ENCODE peak calls at places on chromosomes 6 and 20, in four cellular contexts. H is uterus, I is sigmoid colon, Z is stomach. C is an unnamed sample. For H3K4me1 and H3K27me3, the result is how much of the 10 kb centered on the place peaks cover.

GRCh38 chr6:15036690-15037245 is 209.1 kb upstream of the JARID2 start:
- DNase-seq in H (peak), I (no peak), Z (peak), C (peak)

GRCh38 chr6:112367655-112368054 is 20.5 kb downstream of the RFPL4B start:
- DNase-seq in Z (no peak), I (no peak), H (no peak), C (no peak)

GRCh38 chr6:28264834-28265401 is 2.0 kb upstream of the ZSCAN26 start:
- DNase-seq in H (no peak), Z (no peak), I (no peak), C (no peak)

GRCh38 chr6:53065266-53066058 is at the start of gene FBXO9:
- DNase-seq in H (peak), I (peak), Z (peak), C (peak)

GRCh38 chr6:42315991-42316378 is 98.3 kb upstream of the MRPS10 start:
- DNase-seq in I (no peak), Z (no peak), H (no peak), C (no peak)

GRCh38 chr6:100103194-100103593 is 109.2 kb upstream of the MCHR2 start:
- DNase-seq in Z (no peak), H (no peak), I (no peak), C (no peak)

GRCh38 chr6:131728296-131728939 is 17.6 kb upstream of the CTAGE9 start:
- DNase-seq in Z (no peak), H (no peak), I (no peak), C (no peak)

GRCh38 chr6:31247813-31248212 is 24.1 kb downstream of the HLA-C start:
- DNase-seq in H (no peak), I (no peak), Z (no peak), C (no peak)

GRCh38 chr20:10510216-10510615 is 75.1 kb downstream of the SLX4IP start:
- DNase-seq in H (no peak), Z (no peak), I (no peak), C (no peak)

GRCh38 chr6:2749972-2750600 is 636 bp downstream of the MYLK4 start:
- DNase-seq in Z (peak), I (no peak), H (peak), C (peak)

GRCh38 chr20:43915209-43916072 is 789 bp downstream of the TOX2 start:
- DNase-seq in H (no peak), I (no peak), Z (no peak), C (peak)

GRCh38 chr20:43917380-43917779 is 2.7 kb downstream of the TOX2 start:
- DNase-seq in Z (no peak), H (no peak), I (no peak), C (peak)

GRCh38 chr20:43916073-43916874 is 1.6 kb downstream of the TOX2 start:
- DNase-seq in H (no peak), Z (no peak), I (no peak), C (peak)

GRCh38 chr20:43914697-43915208 is at the start of gene TOX2:
- DNase-seq in Z (no peak), H (no peak), I (no peak), C (peak)

GRCh38 chr20:43916875-43917371 is 2.3 kb downstream of the TOX2 start:
- DNase-seq in H (no peak), I (no peak), Z (no peak), C (peak)
- H3K4me1 ChIP-seq in H (under half), I (under half), Z (under half), C (under half)

GRCh38 chr6:12077021-12077420 is 64.9 kb downstream of the HIVEP1 start:
- DNase-seq in H (no peak), Z (no peak), I (no peak), C (no peak)
- H3K27me3 ChIP-seq in H (under half), Z (under half), I (under half), C (under half)

GRCh38 chr20:35702824-35703695 is 3.9 kb downstream of the ROMO1 start:
- DNase-seq in I (no peak), Z (no peak), H (peak), C (no peak)
- TF ChIP-seq POLR2A in I (no peak), Z (no peak), H (no peak), C (no peak)

DNA sequence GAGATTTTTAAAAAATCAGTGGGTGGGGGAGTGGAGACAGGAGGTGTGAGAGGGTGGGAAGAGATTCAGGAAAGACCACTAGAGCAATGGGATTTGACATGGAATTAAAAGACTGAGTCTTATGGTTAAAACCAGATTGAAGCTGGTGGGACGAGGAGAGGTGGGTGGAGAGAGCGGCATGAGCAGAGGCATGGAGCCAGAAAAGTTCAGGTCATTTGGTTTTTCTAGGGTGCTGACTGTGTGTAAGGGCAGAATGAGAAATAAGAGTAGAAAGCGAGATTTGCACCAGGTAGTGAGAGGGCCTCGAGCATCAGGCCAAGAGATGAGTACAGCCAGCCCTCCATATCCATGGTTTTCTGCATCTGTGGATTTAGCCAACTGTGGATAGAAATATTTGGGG is 121.3 kb downstream of the TCP11 start:
- DNase-seq in Z (no peak), I (no peak), H (no peak), C (no peak)
- H3K4me1 ChIP-seq in Z (half or more), I (half or more), H (under half), C (half or more)

GRCh38 chr6:10384333-10384718 is 30.5 kb downstream of the TFAP2A start:
- DNase-seq in Z (no peak), H (no peak), I (no peak), C (no peak)

GRCh38 chr6:10385512-10386132 is 29.3 kb downstream of the TFAP2A start:
- DNase-seq in I (no peak), Z (no peak), H (no peak), C (no peak)

GRCh38 chr6:10386260-10386659 is 28.6 kb downstream of the TFAP2A start:
- DNase-seq in I (no peak), H (no peak), Z (no peak), C (no peak)

GRCh38 chr6:10384064-10384317 is 30.9 kb downstream of the TFAP2A start:
- DNase-seq in Z (no peak), H (no peak), I (no peak), C (no peak)

DNA sequence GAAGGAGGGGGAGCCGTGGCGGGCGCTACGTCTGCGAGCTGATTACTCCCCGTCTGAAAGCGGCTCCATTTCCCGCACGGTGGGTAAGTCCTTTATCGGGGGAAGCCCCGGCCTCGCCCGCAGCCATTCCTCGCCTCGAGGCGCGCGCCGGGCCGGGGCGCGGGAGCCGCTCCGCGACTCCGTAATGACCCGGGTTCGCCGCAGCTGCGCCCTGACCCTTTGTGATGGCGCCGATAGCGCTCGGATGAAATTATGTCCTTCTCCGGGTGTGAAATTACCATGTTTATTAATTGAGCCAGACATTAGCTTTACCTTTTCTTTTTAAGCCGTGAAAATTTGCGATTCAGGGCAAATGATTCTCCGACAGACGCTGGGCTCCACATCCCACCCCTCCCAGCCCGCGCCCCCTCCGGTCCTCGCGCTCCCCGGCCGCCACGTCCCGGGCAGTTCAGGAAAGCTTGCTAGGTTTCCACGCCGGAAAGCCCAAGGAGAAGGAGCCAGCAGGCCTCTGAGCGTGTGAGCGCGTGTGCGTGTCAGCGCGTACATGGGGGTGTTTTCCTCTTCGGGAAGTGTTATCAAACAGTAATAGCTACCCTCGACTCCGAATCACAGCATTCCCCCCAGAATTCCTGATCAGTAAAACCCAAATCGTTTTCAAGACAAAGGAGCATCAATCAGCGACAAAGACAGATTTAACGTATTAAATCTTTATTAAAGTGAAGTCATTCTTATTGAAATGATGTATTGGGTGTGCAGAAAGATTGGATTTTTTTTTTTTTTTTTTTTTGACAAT is 30.0 kb downstream of the TFAP2A start:
- DNase-seq in I (no peak), H (no peak), Z (no peak), C (no peak)
- H3K27me3 ChIP-seq in I (half or more), H (half or more), Z (half or more), C (under half)

C was measured in testis.